ENCODE peak calls at places on chromosome 18, in seven cellular contexts. W, U, D, H, X, T and V are unnamed samples.

GRCh38 chr18:44246001-44246400 is 434.7 kb upstream of the SETBP1 start:
- DNase-seq in W (peak), U (no peak), D (no peak), H (no peak), X (no peak), T (no peak), V (no peak)

GRCh38 chr18:74534981-74535649 is 815 bp downstream of the CNDP1 start:
- DNase-seq in W (no peak), U (no peak), D (no peak), H (no peak), X (no peak), T (no peak), V (no peak)

GRCh38 chr18:68376931-68377330 is 338.0 kb downstream of the TMX3 start:
- DNase-seq in W (no peak), U (no peak), D (no peak), H (no peak), X (no peak), T (no peak), V (no peak)

GRCh38 chr18:26383454-26384270 is 157.4 kb downstream of the TAF4B start:
- DNase-seq in W (peak), U (no peak), D (no peak), H (peak), X (peak), T (no peak), V (no peak)

GRCh38 chr18:39173022-39173421 is 1607.4 kb upstream of the CELF4 start:
- DNase-seq in W (no peak), U (no peak), D (no peak), H (no peak), X (no peak), T (no peak), V (no peak)

GRCh38 chr18:46158498-46158897 is 54.3 kb downstream of the HAUS1 start:
- DNase-seq in W (no peak), U (no peak), D (no peak), H (no peak), X (peak), T (no peak), V (no peak)

GRCh38 chr18:51193621-51194287 is 3.7 kb downstream of the MEX3C start:
- DNase-seq in W (no peak), U (no peak), D (no peak), H (no peak), X (peak), T (no peak), V (no peak)

GRCh38 chr18:11839556-11839955 is 11.7 kb upstream of the CHMP1B start:
- DNase-seq in W (no peak), U (no peak), D (no peak), H (no peak), X (no peak), T (no peak), V (no peak)

GRCh38 chr18:49362431-49362830 is 98.0 kb downstream of the DYM start:
- DNase-seq in W (no peak), U (no peak), D (no peak), H (no peak), X (no peak), T (no peak), V (no peak)

GRCh38 chr18:56479836-56480235 is 158.6 kb downstream of the TXNL1 start:
- DNase-seq in W (no peak), U (no peak), D (no peak), H (no peak), X (no peak), T (no peak), V (no peak)

GRCh38 chr18:46343456-46343855 is 239.3 kb downstream of the HAUS1 start:
- DNase-seq in W (no peak), U (no peak), D (no peak), H (no peak), X (no peak), T (no peak), V (no peak)